ENCODE peak calls at places on chromosomes 2 and 18, in six cellular contexts. X, C, W, O, F and B are unnamed samples.

GRCh38 chr2:8797682-8798081 is 39.7 kb downstream of the KIDINS220 start:
- DNase-seq in X (no peak), C (no peak), W (no peak), O (no peak), F (no peak), B (no peak)

GRCh38 chr2:20093263-20094141 is 42.1 kb upstream of the LAPTM4A start:
- DNase-seq in X (no peak), C (peak), W (peak), O (peak), F (no peak), B (peak)

GRCh38 chr18:77127769-77128671 is 4.6 kb downstream of the MBP start:
- DNase-seq in X (no peak), C (peak), W (no peak), O (no peak), F (no peak), B (peak)

GRCh38 chr2:24439280-24439970 is 51.6 kb upstream of the NCOA1 start:
- DNase-seq in X (no peak), C (no peak), W (no peak), O (no peak), F (no peak), B (no peak)

GRCh38 chr2:143513081-143513480 is 383.9 kb downstream of the ARHGAP15 start:
- DNase-seq in X (no peak), C (peak), W (peak), O (peak), F (peak), B (peak)

GRCh38 chr2:767440-767839 is 90.2 kb upstream of the TMEM18 start:
- DNase-seq in X (no peak), C (no peak), W (no peak), O (no peak), F (no peak), B (peak)

GRCh38 chr2:237682901-237683670 is 55.7 kb downstream of the LRRFIP1 start:
- DNase-seq in X (no peak), C (no peak), W (no peak), O (no peak), F (no peak), B (no peak)

GRCh38 chr18:67520276-67521035 is 3.9 kb upstream of the DSEL start:
- DNase-seq in X (no peak), C (no peak), W (no peak), O (no peak), F (no peak), B (no peak)

GRCh38 chr2:67259581-67260347 is 137.4 kb upstream of the ETAA1 start:
- DNase-seq in X (no peak), C (peak), W (no peak), O (no peak), F (no peak), B (peak)

GRCh38 chr18:50465211-50466153 is 90.6 kb downstream of the SKA1 start:
- DNase-seq in X (no peak), C (no peak), W (no peak), O (no peak), F (no peak), B (no peak)

GRCh38 chr2:85754313-85755095 is 713 bp downstream of the ATOH8 start:
- DNase-seq in X (no peak), C (no peak), W (peak), O (peak), F (peak), B (peak)

GRCh38 chr2:85945172-85945571 is 56.4 kb upstream of the ST3GAL5 start:
- DNase-seq in X (no peak), C (no peak), W (no peak), O (no peak), F (no peak), B (no peak)

GRCh38 chr2:47437287-47437686 is 34.3 kb downstream of the MSH2 start:
- DNase-seq in X (no peak), C (peak), W (no peak), O (no peak), F (no peak), B (peak)

GRCh38 chr2:96907405-96908041 is 37.6 kb upstream of the SEMA4C start:
- DNase-seq in X (no peak), C (peak), W (no peak), O (peak), F (peak), B (no peak)

GRCh38 chr2:31931916-31932315 is 78.9 kb downstream of the MEMO1 start:
- DNase-seq in X (no peak), C (no peak), W (no peak), O (no peak), F (no peak), B (no peak)